ENCODE peak calls at places on chromosomes 6 and 20, in eight cellular contexts. W is psoas muscle; U is IMR-90; J is AG09309; O is OCI-LY7; M is CD8-positive, alpha-beta T cell; E is kidney epithelial cell; Y is HFF-Myc. K is an unnamed sample.

GRCh38 chr6:140979642-140980091 is 1153.1 kb upstream of the GJE1 start:
- DNase-seq in W (no peak), U (peak), J (peak), O (no peak), M (no peak), E (peak), Y (no peak), K (peak)

GRCh38 chr6:74946961-74947360 is 258.9 kb downstream of the COL12A1 start:
- DNase-seq in W (no peak), U (peak), J (no peak), O (no peak), M (no peak), E (peak), Y (no peak), K (peak)

GRCh38 chr20:2379511-2380229 is 1.0 kb upstream of the TGM6 start:
- DNase-seq in W (no peak), U (no peak), J (no peak), O (peak), M (no peak), E (no peak), Y (no peak), K (no peak)

GRCh38 chr20:51221791-51222408 is 199.0 kb upstream of the KCNG1 start:
- DNase-seq in W (peak), U (peak), J (peak), O (no peak), M (no peak), E (no peak), Y (no peak), K (no peak)

GRCh38 chr6:156131221-156131903 is 645.8 kb upstream of the ARID1B start:
- DNase-seq in W (no peak), U (no peak), J (no peak), O (peak), M (no peak), E (no peak), Y (no peak), K (no peak)

GRCh38 chr6:35048631-35049083 is 92.5 kb downstream of the TCP11 start:
- DNase-seq in W (peak), U (peak), J (no peak), O (peak), M (peak), E (no peak), Y (no peak), K (peak)

GRCh38 chr6:155038527-155038926 is 43.4 kb downstream of the TIAM2 start:
- DNase-seq in W (no peak), U (no peak), J (no peak), O (no peak), M (no peak), E (no peak), Y (no peak), K (no peak)

GRCh38 chr6:76803038-76803580 is 660.2 kb downstream of the HTR1B start:
- DNase-seq in W (no peak), U (no peak), J (no peak), O (no peak), M (no peak), E (no peak), Y (no peak), K (no peak)

GRCh38 chr6:116330511-116330910 is 40.2 kb upstream of the DSE start:
- DNase-seq in W (no peak), U (peak), J (no peak), O (no peak), M (no peak), E (no peak), Y (no peak), K (no peak)

GRCh38 chr6:30613251-30614043 is 3.6 kb downstream of the PPP1R10 start:
- DNase-seq in W (no peak), U (peak), J (no peak), O (no peak), M (no peak), E (no peak), Y (no peak), K (no peak)

GRCh38 chr6:164013480-164014208 is 599.1 kb downstream of the QKI start:
- DNase-seq in W (no peak), U (no peak), J (no peak), O (no peak), M (no peak), E (no peak), Y (no peak), K (no peak)

DNA sequence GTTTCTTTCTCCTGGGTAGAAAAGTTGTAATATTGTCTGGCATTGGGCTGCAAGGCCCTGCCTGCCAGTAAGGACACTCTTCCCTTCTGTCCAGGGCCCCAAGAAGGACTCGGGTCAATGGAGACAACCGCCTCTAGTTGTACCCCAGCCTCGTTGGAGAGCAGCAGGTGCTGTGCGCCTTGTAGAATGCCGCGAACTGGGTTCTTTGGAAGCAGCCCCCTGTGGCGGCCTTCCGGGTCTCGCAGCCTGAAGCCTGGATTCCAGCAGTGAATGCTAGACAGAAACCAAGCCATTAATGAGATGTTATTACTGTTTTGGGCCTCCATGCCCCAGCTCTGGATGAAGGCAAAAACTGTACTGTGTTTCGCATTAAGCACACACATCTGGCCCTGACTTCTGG is 37.0 kb downstream of the PLCG1 start:
- DNase-seq in W (peak), U (no peak), J (no peak), O (no peak), M (peak), E (no peak), Y (no peak), K (no peak)
- TF ChIP-seq CTCF in W (no peak), U (no peak), J (no peak), O (no peak), M (no peak), E (no peak), Y (no peak), K (no peak)

DNA sequence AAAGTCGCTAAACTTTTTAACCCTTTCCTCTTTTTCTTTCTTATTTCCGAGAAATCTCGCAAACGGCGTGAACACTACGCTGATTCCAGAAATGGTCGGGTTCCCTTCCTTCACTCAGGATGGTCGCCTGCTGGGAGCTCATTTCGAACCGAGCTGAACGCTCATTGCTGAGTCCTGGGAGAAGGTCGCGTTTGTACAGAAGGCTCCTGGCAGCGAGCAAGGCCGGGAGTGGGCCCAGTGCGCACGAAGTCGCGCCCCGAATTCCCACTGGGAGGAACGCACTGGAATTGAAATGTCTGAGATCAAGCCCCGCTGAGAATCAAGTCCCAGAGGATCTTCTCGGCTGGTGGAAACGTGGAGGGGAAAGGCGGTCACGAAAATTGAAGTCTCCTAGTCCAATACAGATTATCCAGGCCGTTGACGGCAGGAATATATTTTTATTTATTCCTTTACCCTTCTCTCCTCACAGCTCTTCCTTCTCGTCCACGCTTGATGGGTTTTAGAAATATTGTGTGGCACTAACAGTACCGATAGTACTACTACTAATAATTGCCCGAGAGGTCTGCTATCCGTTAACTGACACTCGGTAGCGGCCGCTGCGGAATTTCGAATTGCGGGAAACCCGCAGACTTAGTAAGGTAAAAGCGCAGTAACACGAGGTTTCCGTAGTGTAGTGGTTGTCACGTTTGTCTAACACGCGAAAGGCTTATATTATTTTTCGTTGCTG is 207.2 kb upstream of the ZNF184 start:
- DNase-seq in W (no peak), U (no peak), J (no peak), O (no peak), M (no peak), E (no peak), Y (no peak), K (no peak)
- H3K4me3 ChIP-seq in W (no peak), U (peak), J (no peak), O (no peak), M (no peak), E (peak), Y (peak), K (peak)

DNA sequence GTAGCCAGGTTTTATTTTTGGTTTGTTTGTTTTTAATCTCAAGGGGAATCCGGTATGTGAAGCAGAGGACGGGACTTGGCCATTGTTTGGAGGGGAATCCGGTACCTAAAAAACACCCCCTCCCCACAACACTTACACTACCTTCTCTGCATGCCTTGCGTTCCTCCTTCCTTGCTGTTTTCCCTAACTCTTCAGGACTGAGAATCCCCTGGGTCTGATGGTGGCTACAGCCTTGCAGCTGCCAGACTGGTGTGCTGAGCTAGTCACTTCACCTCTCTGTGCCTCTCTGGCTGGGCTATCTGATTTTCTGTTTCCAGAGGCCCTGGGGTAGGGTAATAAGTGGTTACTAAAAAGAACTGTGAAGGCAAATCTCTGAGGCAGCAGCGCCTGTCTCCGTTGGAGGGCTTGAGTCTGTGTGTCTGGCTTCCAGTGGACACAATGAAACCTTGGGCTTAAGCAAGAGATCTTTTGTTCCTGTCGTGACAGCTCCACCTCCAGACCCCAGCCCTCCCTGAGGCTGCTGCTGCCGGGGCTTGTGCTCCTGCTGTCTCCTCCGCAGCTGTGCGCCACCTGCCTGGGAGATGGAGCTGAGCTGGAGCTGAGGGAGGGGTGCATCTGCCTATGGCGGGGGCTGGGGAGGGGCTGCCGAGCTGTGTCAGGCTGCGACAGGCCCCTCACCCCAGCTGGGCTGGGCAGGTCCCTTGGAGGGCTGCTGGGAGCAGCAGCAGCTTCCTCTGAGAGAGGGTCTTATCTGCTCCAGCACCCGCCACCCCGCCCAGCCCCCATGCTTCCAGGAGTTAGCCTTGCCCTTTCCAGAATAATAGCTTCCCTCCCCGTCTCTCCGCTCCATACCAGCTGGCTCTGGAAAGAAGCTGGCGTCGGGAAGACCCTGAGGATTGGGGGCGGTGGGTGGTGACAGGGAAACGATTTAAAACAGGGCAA is 65.8 kb upstream of the CCDC167 start:
- DNase-seq in W (no peak), U (no peak), J (no peak), O (no peak), M (no peak), E (no peak), Y (no peak), K (no peak)
- TF ChIP-seq CTCF in W (no peak), U (no peak), J (peak), O (no peak), M (no peak), E (peak), Y (no peak), K (peak)

GRCh38 chr6:6314601-6315000 is 5.9 kb downstream of the F13A1 start:
- DNase-seq in W (no peak), U (no peak), J (no peak), O (no peak), M (no peak), E (no peak), Y (no peak), K (no peak)

GRCh38 chr6:6319947-6320811 is at the start of gene F13A1:
- DNase-seq in W (peak), U (no peak), J (no peak), O (peak), M (no peak), E (no peak), Y (no peak), K (no peak)

GRCh38 chr6:6317825-6318733 is 2.4 kb downstream of the F13A1 start:
- DNase-seq in W (no peak), U (no peak), J (no peak), O (no peak), M (no peak), E (no peak), Y (no peak), K (no peak)

GRCh38 chr6:6315660-6316059 is 4.8 kb downstream of the F13A1 start:
- DNase-seq in W (no peak), U (peak), J (no peak), O (peak), M (peak), E (peak), Y (peak), K (no peak)

DNA sequence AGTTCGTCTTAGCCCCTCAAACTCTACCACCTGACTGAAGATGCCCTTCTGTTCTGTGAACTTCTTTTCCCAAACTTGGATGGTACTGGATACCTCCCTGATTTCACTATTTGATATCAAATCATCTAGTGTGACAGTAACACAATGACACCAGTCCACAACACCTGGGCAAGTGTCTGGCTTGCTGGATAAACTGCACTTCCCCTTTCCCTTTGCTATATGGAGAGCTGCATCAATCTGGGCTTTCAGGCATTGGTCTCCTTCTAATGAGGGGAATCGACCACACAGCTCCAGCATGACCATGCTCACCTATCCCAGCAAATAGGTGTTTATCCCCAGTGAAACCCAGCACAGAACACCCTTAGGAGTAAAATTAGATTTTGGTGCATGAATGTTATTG is 3.1 kb downstream of the F13A1 start:
- DNase-seq in W (no peak), U (no peak), J (no peak), O (peak), M (no peak), E (no peak), Y (no peak), K (no peak)
- H3K4me3 ChIP-seq in W (peak), U (no peak), J (no peak), O (no peak), M (no peak), E (no peak), Y (no peak), K (no peak)

GRCh38 chr6:33822575-33823395 is 19.0 kb upstream of the MLN start:
- DNase-seq in W (no peak), U (no peak), J (no peak), O (peak), M (no peak), E (no peak), Y (no peak), K (no peak)
- TF ChIP-seq CTCF in W (no peak), U (peak), J (peak), O (peak), M (no peak), E (peak), Y (peak), K (peak)

GRCh38 chr6:160931378-160932343 is 59.9 kb upstream of the MAP3K4 start:
- DNase-seq in W (no peak), U (no peak), J (no peak), O (no peak), M (no peak), E (no peak), Y (no peak), K (no peak)
- H3K4me3 ChIP-seq in W (peak), U (no peak), J (peak), O (no peak), M (no peak), E (peak), Y (peak), K (peak)

DNA sequence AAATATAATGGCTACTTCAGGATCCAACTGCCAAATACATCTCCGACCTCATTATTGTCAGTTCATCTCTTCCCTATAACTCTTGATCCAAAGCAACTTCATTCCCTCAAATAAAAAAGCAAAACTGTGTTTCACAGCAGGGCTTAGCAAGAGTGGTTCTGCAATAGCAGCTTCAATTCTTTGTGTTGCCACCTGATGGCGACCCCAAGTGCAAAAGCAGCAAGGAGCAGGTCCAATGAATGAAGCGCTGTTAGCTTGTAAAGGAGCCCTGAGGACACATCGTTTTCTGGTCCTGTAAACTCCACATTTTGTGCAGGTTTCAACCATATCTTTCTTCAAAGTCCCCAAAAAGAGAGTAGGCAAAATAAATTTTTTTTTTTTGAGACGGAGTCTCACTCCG is 19.6 kb downstream of the RTN4IP1 start:
- DNase-seq in W (no peak), U (no peak), J (no peak), O (peak), M (no peak), E (no peak), Y (no peak), K (no peak)
- TF ChIP-seq CTCF in W (peak), U (peak), J (peak), O (peak), M (no peak), E (peak), Y (peak), K (peak)

DNA sequence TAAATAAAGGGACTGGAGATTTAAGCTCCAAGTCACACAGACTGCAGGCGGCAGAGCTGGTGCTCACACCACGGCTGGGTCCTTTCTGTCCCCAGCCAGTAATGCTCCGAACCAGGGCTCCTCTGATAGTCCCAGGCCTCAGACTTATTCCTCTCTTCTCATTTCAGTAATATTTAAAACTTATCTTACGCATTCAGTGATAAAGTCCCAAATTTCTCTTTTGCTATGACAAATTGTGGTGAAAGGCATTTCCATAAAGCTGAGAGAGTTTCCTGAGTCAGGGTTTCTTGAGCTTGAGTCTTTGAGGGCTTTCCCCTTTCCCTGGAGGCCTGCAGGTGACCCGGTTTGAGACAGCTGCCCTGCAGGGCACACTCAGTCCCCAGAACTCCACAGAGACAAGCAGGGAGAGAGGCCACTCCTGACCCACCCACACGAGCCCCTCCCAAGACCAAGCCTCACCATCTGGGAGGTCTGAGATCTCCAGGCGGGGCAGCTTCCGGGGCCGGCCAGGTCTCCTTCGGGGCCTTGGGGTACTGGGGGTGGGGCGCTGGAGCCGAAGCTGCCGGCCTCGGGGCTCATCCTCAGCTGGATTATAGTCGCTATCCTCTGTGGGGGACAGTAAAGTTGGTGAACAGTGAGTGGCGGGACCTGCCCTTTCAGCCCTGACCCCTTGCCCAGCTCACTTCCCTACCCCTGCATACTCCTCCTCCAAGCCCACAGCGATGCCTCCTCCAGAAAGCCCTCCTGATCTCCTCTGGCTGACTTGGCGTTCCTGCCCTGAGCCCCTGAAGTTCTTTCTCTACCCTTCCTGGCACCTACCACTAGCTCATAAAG is 6.6 kb downstream of the ZNF335 start:
- DNase-seq in W (peak), U (no peak), J (no peak), O (no peak), M (no peak), E (no peak), Y (no peak), K (no peak)
- H3K4me3 ChIP-seq in W (no peak), U (no peak), J (no peak), O (no peak), M (no peak), E (no peak), Y (no peak), K (no peak)

K was measured in retinal pigment epithelial cell.